ENCODE peak calls at places on chromosomes 3 and 15, in four cellular contexts. I, Z, Y and M are unnamed samples.

GRCh38 chr15:98583758-98584157 is 64.6 kb upstream of the IGF1R start:
- DNase-seq in I (no peak), Z (no peak), Y (no peak), M (no peak)

GRCh38 chr3:14461748-14462324 is 59.4 kb downstream of the SLC6A6 start:
- DNase-seq in I (peak; percentile 57), Z (no peak), Y (peak; percentile 83), M (no peak)

GRCh38 chr3:194280777-194281176 is 70.4 kb downstream of the CPN2 start:
- DNase-seq in I (peak; percentile 5), Z (no peak), Y (no peak), M (no peak)

GRCh38 chr3:43794776-43795175 is 104.0 kb downstream of the ABHD5 start:
- DNase-seq in I (no peak), Z (no peak), Y (no peak), M (no peak)

GRCh38 chr3:54146383-54147239 is 24.3 kb downstream of the CACNA2D3 start:
- DNase-seq in I (peak; percentile 77), Z (no peak), Y (peak; percentile 83), M (no peak)

GRCh38 chr3:63960048-63960711 is 48.0 kb upstream of the SCAANT1 start:
- DNase-seq in I (no peak), Z (no peak), Y (peak; percentile 38), M (no peak)

GRCh38 chr3:180829409-180830405 is 82.8 kb upstream of the FXR1 start:
- DNase-seq in I (no peak), Z (no peak), Y (no peak), M (no peak)

GRCh38 chr3:12869025-12869695 is 27.8 kb upstream of the RPL32 start:
- DNase-seq in I (peak; percentile 80), Z (no peak), Y (no peak), M (no peak)

GRCh38 chr3:79467721-79468120 is 300.1 kb downstream of the ROBO1 start:
- DNase-seq in I (no peak), Z (no peak), Y (no peak), M (no peak)

GRCh38 chr15:74866090-74866489 is 7.1 kb downstream of the SCAMP2 start:
- DNase-seq in I (no peak), Z (no peak), Y (no peak), M (no peak)

GRCh38 chr3:173793963-173794362 is 396.4 kb downstream of the NLGN1 start:
- DNase-seq in I (no peak), Z (no peak), Y (no peak), M (no peak)

GRCh38 chr3:106345353-106346027 is 476.7 kb upstream of the CBLB start:
- DNase-seq in I (no peak), Z (no peak), Y (no peak), M (peak; percentile 43)

GRCh38 chr3:189914799-189915198 is 205.9 kb downstream of the P3H2 start:
- DNase-seq in I (no peak), Z (no peak), Y (no peak), M (no peak)

GRCh38 chr3:89306535-89306934 is 199.1 kb downstream of the EPHA3 start:
- DNase-seq in I (no peak), Z (no peak), Y (no peak), M (no peak)

GRCh38 chr3:162629372-162629771 is 1132.8 kb downstream of the OTOL1 start:
- DNase-seq in I (no peak), Z (no peak), Y (no peak), M (no peak)

GRCh38 chr15:76333309-76333708 is 3.3 kb upstream of the ISL2 start:
- DNase-seq in I (no peak), Z (no peak), Y (no peak), M (no peak)

GRCh38 chr3:123758081-123758564 is 126.0 kb downstream of the MYLK start:
- DNase-seq in I (no peak), Z (no peak), Y (no peak), M (peak; percentile 19)

GRCh38 chr15:39140060-39140604 is 440.7 kb upstream of the THBS1 start:
- DNase-seq in I (peak; percentile 70), Z (no peak), Y (no peak), M (no peak)

GRCh38 chr3:179020112-179020511 is 51.5 kb downstream of the ZMAT3 start:
- DNase-seq in I (no peak), Z (no peak), Y (no peak), M (no peak)

GRCh38 chr3:69320867-69321266 is 65.0 kb downstream of the FRMD4B start:
- DNase-seq in I (no peak), Z (no peak), Y (no peak), M (no peak)

GRCh38 chr3:196344663-196345062 is 6.5 kb upstream of the TM4SF19 start:
- DNase-seq in I (no peak), Z (no peak), Y (no peak), M (no peak)

GRCh38 chr15:62999923-63000484 is 42.5 kb upstream of the TPM1 start:
- DNase-seq in I (no peak), Z (no peak), Y (no peak), M (no peak)

GRCh38 chr3:168024537-168024941 is 71.2 kb downstream of the GOLIM4 start:
- DNase-seq in I (no peak), Z (no peak), Y (no peak), M (no peak)

GRCh38 chr3:15629860-15630597 is 28.5 kb downstream of the BTD start:
- DNase-seq in I (peak; percentile 27), Z (no peak), Y (peak; percentile 68), M (no peak)

GRCh38 chr3:117695321-117695720 is 985.7 kb downstream of the TUSC7 start:
- DNase-seq in I (no peak), Z (no peak), Y (no peak), M (no peak)

GRCh38 chr15:43939070-43939469 is 112.3 kb downstream of the WDR76 start:
- DNase-seq in I (no peak), Z (no peak), Y (peak; percentile 64), M (no peak)